ENCODE peak calls at places on chromosomes 7 and 10, in eight cellular contexts. P is breast epithelium, C is PC-9, V is OCI-LY7, L is NT2/D1, D is transverse colon, R is SJSA1, J is left ventricle myocardium inferior. G is an unnamed sample.

GRCh38 chr7:82443044-82443800 is at the start of gene CACNA2D1:
- DNase-seq in C (peak; percentile 39), R (peak; percentile 68), V (no peak), J (peak; percentile 52), L (no peak), D (peak; percentile 7), P (no peak), G (peak; percentile 78)

GRCh38 chr10:124220971-124221355 is 127.6 kb upstream of the CHST15 start:
- DNase-seq in V (no peak), R (no peak), P (no peak), J (no peak), L (no peak), D (no peak), C (no peak), G (peak; percentile 76)

GRCh38 chr10:106935978-106936451 is 228.5 kb downstream of the SORCS1 start:
- DNase-seq in D (no peak), R (no peak), V (peak; percentile 1), J (no peak), P (no peak), C (no peak), L (no peak), G (no peak)

GRCh38 chr7:75866497-75867389 is 12.1 kb upstream of the RHBDD2 start:
- DNase-seq in J (peak; percentile 45), L (peak; percentile 64), C (peak; percentile 63), V (peak; percentile 62), P (no peak), D (peak; percentile 54), R (peak; percentile 80), G (peak; percentile 74)

GRCh38 chr7:138089080-138089901 is 13.0 kb downstream of the AKR1D1 start:
- DNase-seq in R (no peak), D (no peak), V (no peak), L (no peak), P (no peak), J (no peak), C (no peak), G (no peak)

GRCh38 chr7:151442776-151443496 is 3.0 kb upstream of the CRYGN start:
- DNase-seq in D (peak; percentile 1), P (no peak), V (no peak), C (no peak), L (no peak), J (no peak), R (no peak), G (no peak)

GRCh38 chr7:151087247-151088018 is 1.2 kb downstream of the AGAP3 start:
- DNase-seq in P (no peak), D (peak; percentile 74), L (no peak), C (peak; percentile 63), R (peak; percentile 72), V (no peak), J (peak; percentile 72), G (peak; percentile 89)

GRCh38 chr10:52308251-52309031 is 5.6 kb upstream of the DKK1 start:
- DNase-seq in J (peak; percentile 32), D (peak; percentile 40), P (no peak), L (no peak), R (peak; percentile 60), V (peak; percentile 43), C (peak; percentile 64), G (no peak)

GRCh38 chr7:64997927-64998391 is 7.1 kb upstream of the ZNF117 start:
- DNase-seq in R (no peak), V (no peak), L (no peak), C (peak; percentile 53), P (no peak), D (no peak), J (no peak), G (no peak)

GRCh38 chr7:73647725-73648592 is 19.7 kb upstream of the VPS37D start:
- DNase-seq in D (peak; percentile 83), R (no peak), J (no peak), V (no peak), P (no peak), L (no peak), C (peak; percentile 57), G (peak; percentile 73)

GRCh38 chr7:55026086-55026790 is 7.4 kb downstream of the EGFR start:
- DNase-seq in R (no peak), L (no peak), V (no peak), J (no peak), D (no peak), P (no peak), C (no peak), G (no peak)

GRCh38 chr7:24063721-24064120 is 220.3 kb upstream of the NPY start:
- DNase-seq in P (no peak), V (no peak), C (no peak), R (no peak), D (no peak), L (no peak), J (no peak), G (no peak)

GRCh38 chr7:106862317-106863183 is 2.5 kb upstream of the PIK3CG start:
- DNase-seq in V (no peak), L (no peak), J (no peak), C (no peak), R (no peak), D (no peak), P (no peak), G (no peak)

GRCh38 chr7:103297837-103298179 is 573 bp downstream of the PMPCB start:
- DNase-seq in L (no peak), P (no peak), C (no peak), D (no peak), V (no peak), J (no peak), R (no peak), G (no peak)

GRCh38 chr7:35399840-35400239 is 145.9 kb upstream of the TBX20 start:
- DNase-seq in D (no peak), P (no peak), V (no peak), L (no peak), J (no peak), R (no peak), C (no peak), G (no peak)

DNA sequence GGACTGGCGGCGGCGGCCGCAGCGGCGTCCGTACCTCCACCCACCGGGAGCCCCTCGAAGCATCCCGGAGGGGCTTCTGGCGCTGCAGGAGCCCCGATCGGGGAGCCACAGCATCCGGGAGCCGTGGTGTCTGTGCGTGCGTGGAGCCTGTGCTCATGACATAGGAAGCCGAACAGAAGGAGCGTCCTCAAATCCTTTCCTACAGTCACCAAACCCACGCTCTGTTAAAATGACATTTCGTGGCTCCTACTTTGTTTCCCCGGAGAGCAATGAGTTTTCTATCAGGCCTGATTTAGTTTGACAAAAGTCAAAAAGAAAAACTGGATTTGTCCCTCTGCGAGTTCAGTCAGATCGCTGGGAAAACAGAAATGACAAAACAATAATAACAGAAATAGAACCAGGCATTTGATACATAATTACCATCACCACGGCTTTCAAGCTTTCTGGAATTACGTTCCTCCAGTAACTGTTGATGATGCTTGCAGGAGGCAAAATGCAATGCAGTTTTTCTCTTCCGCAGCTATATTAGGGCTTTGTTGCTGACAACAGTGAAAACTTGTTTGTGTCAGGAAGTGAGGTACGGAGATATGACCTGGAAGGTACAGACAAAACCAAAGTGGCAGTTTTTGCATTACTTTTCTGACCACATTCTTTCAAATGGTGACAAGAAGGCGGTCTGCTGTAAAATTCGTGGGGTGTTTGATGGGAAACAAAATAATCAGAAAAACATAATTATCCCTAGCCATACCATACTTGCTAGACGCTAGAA is 219.3 kb upstream of the MKLN1 start:
- DNase-seq in D (peak; percentile 19), V (peak; percentile 35), J (no peak), L (no peak), R (no peak), P (no peak), C (no peak), G (peak; percentile 88)
- H3K4me1 ChIP-seq in D (peaks cover 4% of the 10 kb centered on the region), V (peaks cover 42% of the 10 kb centered on the region), J (peaks cover 82% of the 10 kb centered on the region), L (peaks cover 5% of the 10 kb centered on the region), R (peaks cover 50% of the 10 kb centered on the region), P (no peaks in the 10 kb centered on the region), C (peaks cover 35% of the 10 kb centered on the region), G (peaks cover 36% of the 10 kb centered on the region)

DNA sequence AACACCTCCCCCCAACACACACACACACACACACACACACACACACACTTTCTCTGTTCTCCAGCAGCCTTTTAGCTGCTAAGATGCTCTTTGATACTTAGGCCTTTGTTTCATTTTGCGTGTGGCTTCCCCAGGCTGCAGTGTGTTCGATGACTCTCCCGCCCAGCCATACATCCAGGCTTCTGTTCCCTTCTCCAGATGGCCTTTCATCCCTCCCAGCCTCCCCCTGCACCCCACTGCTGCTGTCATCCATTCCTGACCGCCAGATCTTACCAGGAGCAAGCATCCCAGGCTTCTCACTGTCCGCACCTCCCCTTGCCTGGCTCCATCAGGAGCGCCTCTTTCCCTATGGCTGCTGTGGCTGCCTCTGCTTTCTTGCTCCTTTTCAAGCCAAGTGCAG is 77.8 kb upstream of the PPIF start:
- DNase-seq in C (no peak), L (no peak), P (no peak), J (no peak), R (no peak), V (no peak), D (no peak), G (no peak)
- H3K4me1 ChIP-seq in C (peaks cover 20% of the 10 kb centered on the region), L (peaks cover 14% of the 10 kb centered on the region), P (peaks cover 11% of the 10 kb centered on the region), J (peaks cover 100% of the 10 kb centered on the region), R (peaks cover 32% of the 10 kb centered on the region), V (peaks cover 22% of the 10 kb centered on the region), D (peaks cover 31% of the 10 kb centered on the region), G (peaks cover 37% of the 10 kb centered on the region)

GRCh38 chr10:117418121-117418520 is 42.9 kb upstream of the PDZD8 start:
- DNase-seq in L (no peak), V (no peak), R (no peak), J (no peak), D (peak; percentile 14), P (no peak), C (no peak), G (no peak)

GRCh38 chr10:117421985-117422384 is 46.7 kb upstream of the PDZD8 start:
- DNase-seq in R (no peak), J (no peak), D (no peak), P (no peak), C (no peak), L (no peak), V (no peak), G (no peak)

GRCh38 chr10:117420768-117421167 is 45.5 kb upstream of the PDZD8 start:
- DNase-seq in V (no peak), J (no peak), C (no peak), R (no peak), D (no peak), L (no peak), P (no peak), G (no peak)

GRCh38 chr10:117424171-117424570 is 48.9 kb upstream of the PDZD8 start:
- DNase-seq in C (no peak), R (no peak), D (no peak), L (no peak), J (no peak), P (no peak), V (no peak), G (no peak)

GRCh38 chr10:117419921-117420320 is 44.7 kb upstream of the PDZD8 start:
- DNase-seq in L (no peak), V (no peak), P (no peak), R (no peak), J (no peak), C (no peak), D (no peak), G (no peak)
- H3K4me1 ChIP-seq in L (peaks cover 2% of the 10 kb centered on the region), V (no peaks in the 10 kb centered on the region), P (no peaks in the 10 kb centered on the region), R (no peaks in the 10 kb centered on the region), J (no peaks in the 10 kb centered on the region), C (peaks cover 25% of the 10 kb centered on the region), D (no peaks in the 10 kb centered on the region), G (no peaks in the 10 kb centered on the region)

GRCh38 chr10:60623627-60624026 is 154.7 kb upstream of the CDK1 start:
- DNase-seq in D (no peak), R (no peak), V (no peak), J (no peak), L (no peak), P (no peak), C (no peak), G (no peak)
- H3K4me1 ChIP-seq in D (no peaks in the 10 kb centered on the region), R (no peaks in the 10 kb centered on the region), V (no peaks in the 10 kb centered on the region), J (no peaks in the 10 kb centered on the region), L (no peaks in the 10 kb centered on the region), P (no peaks in the 10 kb centered on the region), C (no peaks in the 10 kb centered on the region), G (no peaks in the 10 kb centered on the region)

GRCh38 chr10:131974034-131974817 is 7.5 kb downstream of the BNIP3 start:
- DNase-seq in P (peak; percentile 42), C (no peak), L (no peak), J (no peak), V (no peak), R (no peak), D (no peak), G (no peak)
- H3K4me1 ChIP-seq in P (no peaks in the 10 kb centered on the region), C (no peaks in the 10 kb centered on the region), L (peaks cover 2% of the 10 kb centered on the region), J (peaks cover 75% of the 10 kb centered on the region), V (peaks cover 3% of the 10 kb centered on the region), R (peaks cover 7% of the 10 kb centered on the region), D (no peaks in the 10 kb centered on the region), G (peaks cover 36% of the 10 kb centered on the region)

G was measured in kidney.